ENCODE peak calls at places on chromosomes 7 and 10, in six cellular contexts. J, P, U, B, K and N are unnamed samples.

GRCh38 chr7:128908750-128909385 is 1.6 kb downstream of the KCP start:
- DNase-seq in J (no peak), P (no peak), U (peak; percentile 44), B (no peak), K (no peak), N (no peak)

GRCh38 chr7:130894146-130895005 is 160.4 kb upstream of the KLF14 start:
- DNase-seq in J (no peak), P (peak; percentile 91), U (peak; percentile 78), B (peak; percentile 72), K (peak; percentile 73), N (no peak)

GRCh38 chr10:60444494-60445064 is 54.9 kb upstream of the ANK3 start:
- DNase-seq in J (no peak), P (no peak), U (no peak), B (peak; percentile 73), K (no peak), N (no peak)

GRCh38 chr7:116394106-116394505 is 105.4 kb upstream of the CAV2 start:
- DNase-seq in J (no peak), P (no peak), U (no peak), B (no peak), K (no peak), N (no peak)

GRCh38 chr7:33719059-33719581 is 186.2 kb upstream of the BMPER start:
- DNase-seq in J (no peak), P (no peak), U (no peak), B (peak; percentile 54), K (no peak), N (no peak)

GRCh38 chr7:42237891-42238531 is 1.0 kb upstream of the GLI3 start:
- DNase-seq in J (peak; percentile 70), P (peak; percentile 69), U (peak; percentile 95), B (peak; percentile 76), K (no peak), N (no peak)

GRCh38 chr10:44966129-44966815 is 6.7 kb downstream of the RASSF4 start:
- DNase-seq in J (peak; percentile 15), P (no peak), U (no peak), B (no peak), K (no peak), N (no peak)

GRCh38 chr10:6694447-6695155 is 114.5 kb upstream of the PRKCQ start:
- DNase-seq in J (no peak), P (no peak), U (no peak), B (no peak), K (no peak), N (no peak)

GRCh38 chr7:10860516-10860915 is 113.2 kb upstream of the PHF14 start:
- DNase-seq in J (no peak), P (no peak), U (no peak), B (no peak), K (no peak), N (no peak)

GRCh38 chr10:6300106-6300783 is 97.5 kb downstream of the PFKFB3 start:
- DNase-seq in J (no peak), P (no peak), U (no peak), B (peak; percentile 12), K (no peak), N (no peak)

GRCh38 chr10:48470115-48470892 is 134.6 kb downstream of the ARHGAP22 start:
- DNase-seq in J (peak; percentile 6), P (no peak), U (no peak), B (peak; percentile 9), K (peak; percentile 18), N (no peak)

GRCh38 chr10:88791924-88792323 is 10.6 kb upstream of the LIPM start:
- DNase-seq in J (no peak), P (no peak), U (no peak), B (no peak), K (no peak), N (peak; percentile 35)

GRCh38 chr10:90319188-90319914 is 538.5 kb downstream of the HTR7 start:
- DNase-seq in J (no peak), P (no peak), U (no peak), B (peak; percentile 91), K (no peak), N (peak; percentile 88)

GRCh38 chr7:157719008-157719682 is 382.3 kb downstream of the DNAJB6 start:
- DNase-seq in J (no peak), P (no peak), U (peak; percentile 47), B (no peak), K (no peak), N (no peak)

GRCh38 chr7:47375121-47375551 is 206.8 kb downstream of the TNS3 start:
- DNase-seq in J (no peak), P (no peak), U (peak; percentile 29), B (peak; percentile 19), K (peak; percentile 1), N (peak; percentile 40)

GRCh38 chr10:110978204-110978603 is 58.8 kb downstream of the SHOC2 start:
- DNase-seq in J (no peak), P (no peak), U (no peak), B (no peak), K (no peak), N (no peak)

GRCh38 chr7:35565927-35566326 is 129.0 kb downstream of the HERPUD2 start:
- DNase-seq in J (no peak), P (no peak), U (no peak), B (no peak), K (no peak), N (no peak)

GRCh38 chr7:64883113-64883905 is 19.8 kb upstream of the ZNF273 start:
- DNase-seq in J (peak; percentile 17), P (no peak), U (peak; percentile 58), B (no peak), K (peak; percentile 20), N (no peak)

GRCh38 chr7:68187549-68187948 is 1190.9 kb downstream of the TYW1 start:
- DNase-seq in J (no peak), P (no peak), U (no peak), B (no peak), K (no peak), N (no peak)

GRCh38 chr7:34096777-34097176 is 191.4 kb downstream of the BMPER start:
- DNase-seq in J (no peak), P (no peak), U (no peak), B (peak; percentile 6), K (no peak), N (no peak)

GRCh38 chr7:151086802-151087246 is 549 bp downstream of the AGAP3 start:
- DNase-seq in J (peak; percentile 47), P (no peak), U (no peak), B (peak; percentile 37), K (no peak), N (no peak)

GRCh38 chr7:7433736-7434260 is 101.9 kb downstream of the COL28A1 start:
- DNase-seq in J (no peak), P (no peak), U (no peak), B (peak; percentile 22), K (no peak), N (no peak)

GRCh38 chr7:105228555-105228954 is 160.2 kb downstream of the SRPK2 start:
- DNase-seq in J (no peak), P (no peak), U (no peak), B (no peak), K (no peak), N (no peak)

GRCh38 chr7:150937848-150938561 is 40.1 kb downstream of the KCNH2 start:
- DNase-seq in J (no peak), P (no peak), U (peak; percentile 67), B (peak; percentile 36), K (no peak), N (peak; percentile 3)

DNA sequence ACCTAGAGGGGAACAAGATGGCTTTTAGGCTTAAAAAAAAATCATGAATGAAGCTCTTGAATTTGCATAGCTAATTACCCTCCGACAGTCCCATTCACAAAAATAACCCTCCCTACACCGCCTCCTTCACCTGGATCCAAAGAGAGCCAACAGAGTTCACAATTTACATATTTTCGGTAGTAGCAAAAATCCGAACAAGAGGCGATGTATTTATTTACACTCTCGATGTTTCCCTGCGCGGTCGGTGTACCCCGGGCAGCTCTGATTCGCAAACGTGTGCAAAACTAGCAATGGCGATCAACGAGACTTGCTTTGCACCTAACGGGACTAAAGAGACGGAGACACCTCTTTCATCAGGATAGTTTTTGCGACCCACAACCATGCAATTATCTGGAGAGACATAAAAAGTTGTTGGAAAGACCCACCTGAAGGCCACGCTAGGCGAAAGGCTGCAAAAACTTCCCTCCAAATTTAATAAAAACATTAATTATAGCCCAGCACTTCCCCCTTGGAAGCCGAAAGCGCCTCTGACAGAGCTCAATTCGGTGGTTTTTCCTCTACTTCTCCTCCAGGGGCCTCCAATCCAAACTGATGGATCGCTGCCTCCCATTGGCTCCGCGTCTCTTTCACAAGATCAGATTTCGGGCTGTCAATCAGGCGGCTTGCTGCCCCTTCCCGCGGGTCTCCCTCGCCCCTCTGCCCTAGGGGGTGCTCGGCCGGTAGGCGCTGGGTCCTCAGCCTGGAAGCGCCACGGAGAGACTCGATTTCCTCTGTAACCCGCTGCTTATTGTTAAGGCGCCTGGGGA is at the start of gene ETV1:
- DNase-seq in J (peak; percentile 74), P (peak; percentile 72), U (peak; percentile 79), B (peak; percentile 84), K (peak; percentile 42), N (peak; percentile 74)
- TF ChIP-seq CTCF in J (no peak), P (no peak), U (peak; percentile 23), B (peak; percentile 40), K (no peak), N (peak; percentile 57)

GRCh38 chr10:86177483-86178155 is 189.0 kb downstream of the GRID1 start:
- DNase-seq in J (no peak), P (no peak), U (no peak), B (no peak), K (no peak), N (no peak)
- H3K27ac ChIP-seq in J (no peak overlapping the region), P (no peak overlapping the region), U (no peak overlapping the region), B (no peak overlapping the region), K (no peak overlapping the region), N (no peak overlapping the region)

DNA sequence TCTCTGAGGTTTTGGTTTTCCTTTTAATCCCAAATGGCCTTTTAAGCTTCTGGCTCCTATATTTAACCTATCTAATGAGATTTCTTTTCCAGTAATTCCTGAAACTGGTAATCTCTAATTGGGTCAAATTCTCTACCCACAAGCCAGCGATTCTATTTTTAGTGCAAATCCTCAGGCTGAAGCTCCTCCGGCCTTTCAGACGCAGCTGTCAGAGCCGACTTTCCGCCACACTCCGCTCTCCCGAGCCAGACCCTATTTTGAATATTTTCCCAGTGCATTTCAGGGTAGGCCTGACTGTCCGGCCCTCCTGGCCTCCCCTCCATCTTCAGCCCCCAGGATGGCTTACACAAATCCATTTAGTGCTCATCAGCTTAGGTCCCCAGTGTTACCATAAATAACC is 9.7 kb upstream of the ADCY1 start:
- DNase-seq in J (no peak), P (no peak), U (no peak), B (no peak), K (no peak), N (no peak)
- H3K4me3 ChIP-seq in J (no peak overlapping the region), P (no peak overlapping the region), U (no peak overlapping the region), B (no peak overlapping the region), K (no peak overlapping the region), N (no peak overlapping the region)

DNA sequence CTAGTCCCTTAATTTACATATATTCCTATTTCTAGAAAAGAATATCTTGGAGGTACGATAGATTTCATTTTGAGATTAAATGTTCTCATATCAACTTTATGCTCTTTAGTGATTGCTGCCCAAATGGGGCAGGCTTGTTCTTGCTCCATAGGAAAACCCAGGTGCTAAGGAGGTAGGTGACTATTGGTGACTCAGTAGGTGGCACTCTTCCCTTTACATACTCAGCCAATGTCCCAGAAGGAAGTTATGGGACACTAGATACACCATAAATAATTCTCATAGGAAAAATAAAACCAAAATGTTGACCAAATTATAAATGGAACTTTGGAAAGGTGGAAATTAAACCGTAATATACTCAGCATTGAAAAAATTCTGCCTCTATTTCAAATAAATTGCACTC is 4.0 kb downstream of the SKAP2 start:
- DNase-seq in J (peak; percentile 47), P (no peak), U (no peak), B (peak; percentile 37), K (no peak), N (no peak)
- TF ChIP-seq CTCF in J (peak; percentile 25), P (no peak), U (no peak), B (no peak), K (no peak), N (no peak)

GRCh38 chr10:103802081-103802480 is 53.3 kb downstream of the SH3PXD2A start:
- DNase-seq in J (no peak), P (no peak), U (no peak), B (no peak), K (no peak), N (no peak)
- H3K27ac ChIP-seq in J (no peak overlapping the region), P (no peak overlapping the region), U (no peak overlapping the region), B (no peak overlapping the region), K (no peak overlapping the region), N (no peak overlapping the region)